ENCODE peak calls at places on chromosomes 7 and 10, in four cellular contexts. O, X, E and U are unnamed samples.

GRCh38 chr7:86660950-86661462 is 17.3 kb downstream of the GRM3 start:
- DNase-seq in O (no peak), X (no peak), E (no peak), U (no peak)

GRCh38 chr10:69948261-69948660 is 104.4 kb upstream of the MACROH2A2 start:
- DNase-seq in E (peak; percentile 36), X (no peak), O (no peak), U (no peak)

GRCh38 chr7:45054442-45054841 is 34.3 kb downstream of the NACAD start:
- DNase-seq in X (no peak), E (no peak), O (no peak), U (peak; percentile 3)

GRCh38 chr7:100794741-100795140 is 32.6 kb downstream of the EPHB4 start:
- DNase-seq in O (no peak), E (no peak), X (no peak), U (no peak)

GRCh38 chr10:62044569-62044968 is 143.1 kb downstream of the ARID5B start:
- DNase-seq in O (no peak), X (no peak), E (no peak), U (no peak)

GRCh38 chr7:30241767-30242166 is 42.6 kb upstream of the ZNRF2 start:
- DNase-seq in O (no peak), X (no peak), E (no peak), U (no peak)

GRCh38 chr7:105046414-105046813 is 32.4 kb downstream of the KMT2E start:
- DNase-seq in X (no peak), O (no peak), E (no peak), U (no peak)

GRCh38 chr7:26293569-26294308 is 2.1 kb downstream of the SNX10 start:
- DNase-seq in E (no peak), X (no peak), O (no peak), U (no peak)

GRCh38 chr10:124224331-124225028 is 131.1 kb upstream of the CHST15 start:
- DNase-seq in E (no peak), X (no peak), O (no peak), U (no peak)

GRCh38 chr10:45280113-45280512 is 35.3 kb downstream of the OR13A1 start:
- DNase-seq in O (no peak), X (no peak), E (peak; percentile 43), U (no peak)

GRCh38 chr10:70355234-70356021 is 27.0 kb downstream of the LRRC20 start:
- DNase-seq in E (no peak), O (no peak), X (no peak), U (no peak)

GRCh38 chr10:132107211-132107946 is 41.6 kb downstream of the JAKMIP3 start:
- DNase-seq in O (no peak), E (no peak), X (no peak), U (no peak)

GRCh38 chr7:13117103-13117502 is 429.7 kb downstream of the ARL4A start:
- DNase-seq in X (no peak), E (peak; percentile 22), O (peak; percentile 35), U (peak; percentile 8)

GRCh38 chr10:112847778-112848177 is 102.3 kb upstream of the TCF7L2 start:
- DNase-seq in E (no peak), O (no peak), X (no peak), U (no peak)

GRCh38 chr7:5550385-5550784 is 126.8 kb upstream of the TNRC18 start:
- DNase-seq in E (no peak), O (no peak), X (no peak), U (no peak)

GRCh38 chr7:131265227-131265626 is 62.4 kb upstream of the MKLN1 start:
- DNase-seq in X (no peak), O (no peak), E (no peak), U (no peak)

GRCh38 chr7:40058636-40059035 is 75.8 kb downstream of the MPLKIP start:
- DNase-seq in O (no peak), X (no peak), E (peak; percentile 7), U (no peak)

GRCh38 chr10:3424102-3424803 is 251.7 kb upstream of the PITRM1 start:
- DNase-seq in E (no peak), O (no peak), X (no peak), U (no peak)
- TF ChIP-seq ELF4 in E (no peak), O (no peak), X (no peak), U (no peak)

GRCh38 chr7:124765401-124766352 is at the start of gene GPR37:
- DNase-seq in X (peak; percentile 85), E (peak; percentile 79), O (no peak), U (peak; percentile 71)

GRCh38 chr7:124762611-124763143 is 2.9 kb downstream of the GPR37 start:
- DNase-seq in X (no peak), E (no peak), O (peak; percentile 76), U (no peak)

GRCh38 chr7:124768525-124768924 is 2.9 kb upstream of the GPR37 start:
- DNase-seq in O (no peak), X (no peak), E (no peak), U (no peak)

GRCh38 chr7:124764071-124764846 is 1.3 kb downstream of the GPR37 start:
- DNase-seq in X (peak; percentile 22), O (no peak), E (no peak), U (no peak)

GRCh38 chr7:124764847-124765400 is 668 bp downstream of the GPR37 start:
- DNase-seq in X (peak; percentile 41), E (no peak), O (no peak), U (no peak)
- TF ChIP-seq SP1 in X (no peak), E (no peak), O (no peak), U (no peak)

DNA sequence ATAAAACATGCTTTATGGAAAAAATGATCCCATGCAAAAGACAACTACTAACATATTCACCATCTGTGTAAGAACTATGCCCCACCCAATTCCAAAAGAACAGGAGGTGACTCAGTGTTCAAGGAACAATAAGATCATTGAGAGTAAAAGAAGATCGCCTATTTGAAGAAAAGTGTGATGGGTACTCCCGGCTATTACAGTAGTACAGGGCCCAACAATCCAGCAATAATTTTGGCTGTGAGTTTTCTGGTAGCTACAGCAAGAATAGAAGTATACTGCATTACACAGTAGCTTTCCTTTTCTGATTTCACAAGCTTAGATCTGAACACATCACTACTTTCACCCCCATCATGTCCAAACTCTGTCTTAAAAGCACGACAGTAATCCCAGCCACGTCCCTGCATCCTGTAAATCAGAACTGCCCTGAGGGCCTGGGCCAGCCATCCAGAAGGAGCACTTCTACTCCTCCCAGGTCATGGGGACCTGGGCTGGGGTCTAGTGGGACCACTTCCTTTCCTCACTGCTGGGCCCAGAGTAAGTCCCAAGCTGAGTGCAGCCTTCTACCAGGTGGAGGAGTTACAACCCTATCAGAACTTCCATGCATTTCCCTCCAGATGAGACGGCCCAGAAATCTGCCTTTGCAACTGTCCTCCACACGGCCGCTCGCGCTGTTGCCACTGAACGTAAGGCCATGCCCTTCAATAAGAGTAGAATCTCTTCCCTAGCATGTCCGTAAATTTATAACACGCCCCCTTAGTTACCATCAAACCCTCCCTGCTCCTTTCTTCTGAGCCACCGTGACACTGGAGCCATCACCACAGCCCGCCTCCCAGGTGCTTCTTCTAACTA is 7.9 kb downstream of the ESYT2 start:
- DNase-seq in E (peak; percentile 54), X (no peak), O (peak; percentile 55), U (no peak)
- TF ChIP-seq ELF4 in E (no peak), X (no peak), O (no peak), U (no peak)

GRCh38 chr10:49325916-49326783 is 27.2 kb downstream of the C10orf71 start:
- DNase-seq in E (no peak), O (no peak), X (no peak), U (no peak)
- TF ChIP-seq SP1 in E (no peak), O (no peak), X (no peak), U (no peak)

GRCh38 chr7:157238087-157238486 is 98.7 kb upstream of the DNAJB6 start:
- DNase-seq in X (peak; percentile 51), O (no peak), E (peak; percentile 68), U (peak; percentile 41)
- TF ChIP-seq ELF4 in X (no peak), O (no peak), E (no peak), U (no peak)

GRCh38 chr7:70695804-70696104 is 436.2 kb upstream of the GALNT17 start:
- DNase-seq in O (no peak), X (no peak), E (no peak), U (no peak)
- TF ChIP-seq SP1 in O (no peak), X (no peak), E (no peak), U (no peak)